ENCODE peak calls at places on chromosomes 11 and 22, in six cellular contexts. A is transverse colon; X is tibial nerve; W is adrenal gland; Q is lung; L is CD8-positive, alpha-beta memory T cell. J is an unnamed sample.

GRCh38 chr22:36659762-36660509 is 43.6 kb downstream of the CACNG2 start:
- DNase-seq in Q (peak; percentile 94), X (peak; percentile 82), L (no peak), A (peak; percentile 77), W (peak; percentile 97), J (peak; percentile 59)

GRCh38 chr11:92226331-92227232 is 2.0 kb downstream of the FAT3 start:
- DNase-seq in X (no peak), Q (no peak), W (no peak), L (no peak), A (no peak), J (no peak)

GRCh38 chr11:62269654-62270278 is at the start of gene SCGB2A2:
- DNase-seq in W (no peak), A (no peak), X (no peak), L (no peak), Q (no peak), J (no peak)

GRCh38 chr22:30675436-30675835 is 7.8 kb upstream of the DUSP18 start:
- DNase-seq in X (no peak), A (no peak), W (no peak), L (no peak), Q (no peak), J (no peak)

GRCh38 chr22:38148252-38148651 is 33.4 kb downstream of the PLA2G6 start:
- DNase-seq in L (no peak), W (no peak), A (no peak), Q (no peak), X (no peak), J (no peak)

GRCh38 chr11:61533401-61533800 is 24.9 kb downstream of the LRRC10B start:
- DNase-seq in W (no peak), A (peak; percentile 64), Q (no peak), X (no peak), L (no peak), J (no peak)

GRCh38 chr22:17013396-17014100 is 5.5 kb upstream of the GAB4 start:
- DNase-seq in X (no peak), A (no peak), L (no peak), W (no peak), Q (no peak), J (no peak)

GRCh38 chr22:30304495-30305244 is 15.4 kb upstream of the CASTOR1 start:
- DNase-seq in Q (no peak), L (no peak), W (no peak), X (no peak), A (peak; percentile 63), J (no peak)

GRCh38 chr11:131868769-131869482 is 498.5 kb downstream of the NTM start:
- DNase-seq in Q (no peak), X (no peak), L (no peak), W (no peak), A (no peak), J (no peak)

GRCh38 chr11:71472941-71473792 is 20.2 kb downstream of the NADSYN1 start:
- DNase-seq in X (no peak), Q (no peak), W (no peak), A (no peak), L (no peak), J (no peak)

GRCh38 chr11:39365809-39366436 is 2093.5 kb downstream of the LRRC4C start:
- DNase-seq in Q (no peak), W (peak; percentile 26), L (no peak), X (no peak), A (no peak), J (no peak)

GRCh38 chr22:50656122-50657070 is 16.2 kb upstream of the SHANK3 start:
- DNase-seq in A (no peak), W (peak; percentile 66), L (no peak), X (no peak), Q (no peak), J (no peak)

GRCh38 chr11:68370211-68371111 is 58.1 kb downstream of the LRP5 start:
- DNase-seq in A (peak; percentile 62), W (no peak), X (no peak), L (no peak), Q (no peak), J (no peak)

GRCh38 chr11:85423331-85423730 is 203.8 kb downstream of the DLG2 start:
- DNase-seq in W (no peak), A (peak; percentile 50), Q (no peak), X (no peak), L (no peak), J (no peak)

GRCh38 chr11:67409781-67410368 is 5.6 kb upstream of the CARNS1 start:
- DNase-seq in X (no peak), W (no peak), A (peak; percentile 80), L (no peak), Q (no peak), J (no peak)

GRCh38 chr11:122153746-122154145 is 37.7 kb upstream of the BLID start:
- DNase-seq in Q (no peak), L (no peak), X (no peak), A (no peak), W (no peak), J (no peak)
- H3K27ac ChIP-seq in Q (no peak overlapping the region), L (no peak overlapping the region), X (peak overlapping the region; percentile 51), A (no peak overlapping the region), W (no peak overlapping the region), J (no peak overlapping the region)

GRCh38 chr11:73185680-73186293 is 32.3 kb upstream of the P2RY2 start:
- DNase-seq in X (no peak), W (no peak), Q (no peak), A (no peak), L (no peak), J (no peak)
- H3K27ac ChIP-seq in X (no peak overlapping the region), W (no peak overlapping the region), Q (no peak overlapping the region), A (no peak overlapping the region), L (no peak overlapping the region), J (no peak overlapping the region)

GRCh38 chr11:8337115-8337386 is 73.4 kb upstream of the LMO1 start:
- DNase-seq in Q (no peak), W (no peak), L (no peak), A (no peak), X (no peak), J (no peak)
- H3K27ac ChIP-seq in Q (no peak overlapping the region), W (no peak overlapping the region), L (no peak overlapping the region), A (no peak overlapping the region), X (no peak overlapping the region), J (no peak overlapping the region)

GRCh38 chr11:1449516-1450270 is 36.9 kb downstream of the MOB2 start:
- DNase-seq in W (no peak), Q (no peak), L (no peak), A (no peak), X (no peak), J (no peak)
- H3K27ac ChIP-seq in W (no peak overlapping the region), Q (no peak overlapping the region), L (no peak overlapping the region), A (no peak overlapping the region), X (peak overlapping the region; percentile 58), J (no peak overlapping the region)

GRCh38 chr22:42500836-42501179 is 18.8 kb downstream of the RRP7A start:
- DNase-seq in X (no peak), Q (no peak), L (no peak), W (no peak), A (no peak), J (no peak)
- H3K27ac ChIP-seq in X (peak overlapping the region; percentile 69), Q (no peak overlapping the region), L (no peak overlapping the region), W (no peak overlapping the region), A (peak overlapping the region; percentile 49), J (no peak overlapping the region)

GRCh38 chr22:25953919-25954318 is 211.9 kb downstream of the MYO18B start:
- DNase-seq in L (no peak), X (no peak), A (no peak), W (no peak), Q (no peak), J (no peak)

GRCh38 chr22:25956801-25957200 is 212.5 kb upstream of the SEZ6L start:
- DNase-seq in X (no peak), A (no peak), L (no peak), Q (no peak), W (no peak), J (no peak)

GRCh38 chr22:25953276-25953675 is 211.3 kb downstream of the MYO18B start:
- DNase-seq in W (no peak), L (no peak), Q (no peak), X (no peak), A (no peak), J (no peak)

GRCh38 chr22:25960375-25960774 is 208.9 kb upstream of the SEZ6L start:
- DNase-seq in L (no peak), W (no peak), A (no peak), Q (no peak), X (no peak), J (no peak)

GRCh38 chr22:25955323-25955722 is 213.3 kb downstream of the MYO18B start:
- DNase-seq in W (no peak), L (no peak), Q (no peak), X (no peak), A (no peak), J (no peak)
- H3K27ac ChIP-seq in W (no peak overlapping the region), L (no peak overlapping the region), Q (no peak overlapping the region), X (no peak overlapping the region), A (no peak overlapping the region), J (no peak overlapping the region)

GRCh38 chr22:46815132-46815531 is 52.7 kb downstream of the TBC1D22A start:
- DNase-seq in Q (no peak), L (no peak), A (peak; percentile 65), W (no peak), X (no peak), J (no peak)

GRCh38 chr22:46815559-46815895 is 53.1 kb downstream of the TBC1D22A start:
- DNase-seq in Q (no peak), X (no peak), A (no peak), W (no peak), L (no peak), J (no peak)

GRCh38 chr22:46813816-46814597 is 51.6 kb downstream of the TBC1D22A start:
- DNase-seq in X (no peak), W (no peak), A (no peak), L (no peak), Q (no peak), J (no peak)

GRCh38 chr22:46812786-46813185 is 50.3 kb downstream of the TBC1D22A start:
- DNase-seq in Q (no peak), L (no peak), W (no peak), A (no peak), X (no peak), J (no peak)

GRCh38 chr22:46815896-46816721 is 53.7 kb downstream of the TBC1D22A start:
- DNase-seq in Q (no peak), L (no peak), A (no peak), W (no peak), X (no peak), J (no peak)
- H3K27ac ChIP-seq in Q (peak overlapping the region; percentile 5), L (no peak overlapping the region), A (peak overlapping the region; percentile 41), W (peak overlapping the region; percentile 52), X (peak overlapping the region; percentile 54), J (no peak overlapping the region)